ENCODE peak calls at places on chromosomes 13 and 19, in five cellular contexts. U is neural progenitor cell, Q is thoracic aorta, W is ovary, G is stomach. P is an unnamed sample. For H3K36me3, the result is how much of the 10 kb centered on the place peaks cover.

GRCh38 chr19:47228168-47228936 is 2.6 kb downstream of the BBC3 start:
- DNase-seq in U (peak), Q (no peak), W (peak), G (peak), P (no peak)

GRCh38 chr13:23628250-23628649 is 58.0 kb downstream of the TNFRSF19 start:
- DNase-seq in U (no peak), Q (no peak), W (no peak), G (no peak), P (no peak)

GRCh38 chr13:29805994-29806748 is 44.2 kb downstream of the UBL3 start:
- DNase-seq in U (no peak), Q (no peak), W (no peak), G (no peak), P (no peak)

GRCh38 chr13:50686547-50686946 is 156.9 kb downstream of the DLEU7 start:
- DNase-seq in U (no peak), Q (no peak), W (no peak), G (no peak), P (no peak)

GRCh38 chr13:68176486-68176885 is 946.4 kb upstream of the PCDH9 start:
- DNase-seq in U (no peak), Q (no peak), W (no peak), G (no peak), P (no peak)

GRCh38 chr19:1425902-1426301 is 12.3 kb upstream of the RPS15 start:
- DNase-seq in U (no peak), Q (no peak), W (no peak), G (no peak), P (no peak)

GRCh38 chr19:49683814-49684250 is 5.6 kb upstream of the ADM5 start:
- DNase-seq in U (no peak), Q (no peak), W (no peak), G (no peak), P (no peak)

GRCh38 chr19:34391813-34392212 is 12.4 kb upstream of the PDCD2L start:
- DNase-seq in U (no peak), Q (no peak), W (no peak), G (no peak), P (no peak)

GRCh38 chr19:41325947-41326706 is 16.2 kb downstream of the CCDC97 start:
- DNase-seq in U (no peak), Q (no peak), W (peak), G (no peak), P (no peak)

GRCh38 chr13:26658972-26659371 is 101.5 kb downstream of the WASF3 start:
- DNase-seq in U (no peak), Q (no peak), W (no peak), G (no peak), P (no peak)

GRCh38 chr13:43355774-43356173 is 332.4 kb downstream of the DNAJC15 start:
- DNase-seq in U (no peak), Q (no peak), W (no peak), G (no peak), P (no peak)

GRCh38 chr19:47511681-47512080 is 3.2 kb downstream of the NAPA start:
- DNase-seq in U (no peak), Q (no peak), W (peak), G (no peak), P (no peak)

GRCh38 chr13:97068146-97068545 is 73.9 kb upstream of the OXGR1 start:
- DNase-seq in U (no peak), Q (no peak), W (no peak), G (no peak), P (no peak)

GRCh38 chr19:41510484-41510883 is 65.5 kb upstream of the CEACAM21 start:
- DNase-seq in U (no peak), Q (no peak), W (no peak), G (no peak), P (no peak)

GRCh38 chr13:61358599-61358998 is 57.0 kb downstream of the PCDH20 start:
- DNase-seq in U (no peak), Q (no peak), W (no peak), G (no peak), P (no peak)

GRCh38 chr13:39876258-39876657 is 220.8 kb downstream of the COG6 start:
- DNase-seq in U (no peak), Q (no peak), W (no peak), G (no peak), P (no peak)

GRCh38 chr13:33376212-33376611 is 90.7 kb upstream of the STARD13 start:
- DNase-seq in U (no peak), Q (no peak), W (no peak), G (no peak), P (no peak)

GRCh38 chr13:44921931-44922758 is 67.1 kb downstream of the NUFIP1 start:
- DNase-seq in U (no peak), Q (peak), W (no peak), G (peak), P (peak)

GRCh38 chr13:92224052-92224821 is 825.8 kb downstream of the GPC5 start:
- DNase-seq in U (no peak), Q (no peak), W (no peak), G (no peak), P (no peak)

GRCh38 chr13:45325806-45326205 is 15.2 kb downstream of the TPT1 start:
- DNase-seq in U (no peak), Q (peak), W (no peak), G (no peak), P (no peak)

GRCh38 chr19:45361608-45362007 is 8.8 kb downstream of the ERCC2 start:
- DNase-seq in U (no peak), Q (no peak), W (no peak), G (no peak), P (no peak)

GRCh38 chr13:45859682-45860081 is 8.1 kb upstream of the SIAH3 start:
- DNase-seq in U (peak), Q (no peak), W (no peak), G (no peak), P (no peak)

GRCh38 chr19:45781282-45782161 is 768 bp downstream of the DMPK start:
- DNase-seq in U (no peak), Q (no peak), W (peak), G (peak), P (no peak)

GRCh38 chr19:48977061-48977460 is 12.0 kb downstream of the FTL start:
- DNase-seq in U (no peak), Q (no peak), W (no peak), G (no peak), P (no peak)

GRCh38 chr19:37763488-37763887 is 15.9 kb downstream of the ZNF573 start:
- DNase-seq in U (no peak), Q (no peak), W (no peak), G (no peak), P (no peak)

GRCh38 chr13:114097893-114098688 is 34.3 kb downstream of the RASA3 start:
- DNase-seq in U (no peak), Q (no peak), W (peak), G (no peak), P (peak)

GRCh38 chr13:99986751-99987150 is 5.2 kb downstream of the ZIC2 start:
- DNase-seq in U (peak), Q (no peak), W (no peak), G (no peak), P (no peak)

GRCh38 chr13:102892504-102892903 is 46.7 kb downstream of the ERCC5 start:
- DNase-seq in U (no peak), Q (no peak), W (no peak), G (no peak), P (no peak)

GRCh38 chr13:45367995-45368394 is 27.0 kb upstream of the TPT1 start:
- DNase-seq in U (no peak), Q (no peak), W (no peak), G (no peak), P (no peak)

GRCh38 chr19:55599468-55600335 is at the start of the genes FIZ1 and ZNF524:
- DNase-seq in U (peak), Q (peak), W (peak), G (peak), P (peak)

GRCh38 chr19:46381346-46381745 is 32.0 kb downstream of the CCDC8 start:
- DNase-seq in U (no peak), Q (no peak), W (peak), G (no peak), P (no peak)

GRCh38 chr19:14467391-14467790 is 7.8 kb downstream of the PTGER1 start:
- DNase-seq in U (no peak), Q (no peak), W (no peak), G (no peak), P (no peak)

GRCh38 chr19:14470031-14470876 is 4.9 kb downstream of the PTGER1 start:
- DNase-seq in U (no peak), Q (no peak), W (no peak), G (no peak), P (peak)

GRCh38 chr19:14471436-14472187 is 3.5 kb downstream of the PTGER1 start:
- DNase-seq in U (no peak), Q (no peak), W (no peak), G (no peak), P (no peak)

GRCh38 chr19:14463747-14464146 is 11.4 kb downstream of the PTGER1 start:
- DNase-seq in U (no peak), Q (no peak), W (no peak), G (no peak), P (no peak)

GRCh38 chr19:14467816-14468215 is 7.3 kb downstream of the PTGER1 start:
- DNase-seq in U (no peak), Q (no peak), W (no peak), G (no peak), P (no peak)
- TF ChIP-seq CTCF in U (no peak), Q (no peak), W (no peak), G (no peak), P (no peak)

GRCh38 chr19:10548746-10549276 is 5.1 kb downstream of the ATG4D start:
- DNase-seq in U (no peak), Q (no peak), W (no peak), G (no peak), P (no peak)

GRCh38 chr19:10549733-10550132 is 6.0 kb downstream of the ATG4D start:
- DNase-seq in U (no peak), Q (no peak), W (no peak), G (no peak), P (no peak)

GRCh38 chr19:10544242-10544752 is 593 bp downstream of the ATG4D start:
- DNase-seq in U (peak), Q (no peak), W (peak), G (peak), P (no peak)

GRCh38 chr19:10544753-10545251 is 1.1 kb downstream of the ATG4D start:
- DNase-seq in U (peak), Q (no peak), W (no peak), G (no peak), P (no peak)

DNA sequence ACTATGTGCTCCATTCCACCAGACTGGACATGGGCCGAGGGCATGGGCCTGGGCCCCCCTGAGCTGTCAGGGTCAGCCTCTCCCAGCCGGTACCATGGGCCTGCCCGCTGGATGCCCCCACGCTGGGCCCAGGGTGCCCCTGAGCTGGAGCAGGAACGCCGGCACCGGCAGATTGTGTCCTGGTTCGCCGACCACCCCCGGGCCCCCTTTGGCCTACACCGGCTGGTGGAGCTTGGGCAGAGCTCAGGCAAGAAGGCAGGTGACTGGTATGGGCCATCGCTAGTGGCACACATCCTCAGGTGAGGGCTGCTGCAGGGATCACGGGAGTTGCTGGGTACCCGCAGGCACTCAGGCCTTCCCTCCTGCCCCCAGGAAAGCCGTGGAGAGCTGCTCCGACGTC is 3.1 kb downstream of the ATG4D start:
- DNase-seq in U (no peak), Q (no peak), W (no peak), G (no peak), P (no peak)
- H3K36me3 ChIP-seq in U (under half), Q (under half), W (under half), G (half or more), P (half or more)

DNA sequence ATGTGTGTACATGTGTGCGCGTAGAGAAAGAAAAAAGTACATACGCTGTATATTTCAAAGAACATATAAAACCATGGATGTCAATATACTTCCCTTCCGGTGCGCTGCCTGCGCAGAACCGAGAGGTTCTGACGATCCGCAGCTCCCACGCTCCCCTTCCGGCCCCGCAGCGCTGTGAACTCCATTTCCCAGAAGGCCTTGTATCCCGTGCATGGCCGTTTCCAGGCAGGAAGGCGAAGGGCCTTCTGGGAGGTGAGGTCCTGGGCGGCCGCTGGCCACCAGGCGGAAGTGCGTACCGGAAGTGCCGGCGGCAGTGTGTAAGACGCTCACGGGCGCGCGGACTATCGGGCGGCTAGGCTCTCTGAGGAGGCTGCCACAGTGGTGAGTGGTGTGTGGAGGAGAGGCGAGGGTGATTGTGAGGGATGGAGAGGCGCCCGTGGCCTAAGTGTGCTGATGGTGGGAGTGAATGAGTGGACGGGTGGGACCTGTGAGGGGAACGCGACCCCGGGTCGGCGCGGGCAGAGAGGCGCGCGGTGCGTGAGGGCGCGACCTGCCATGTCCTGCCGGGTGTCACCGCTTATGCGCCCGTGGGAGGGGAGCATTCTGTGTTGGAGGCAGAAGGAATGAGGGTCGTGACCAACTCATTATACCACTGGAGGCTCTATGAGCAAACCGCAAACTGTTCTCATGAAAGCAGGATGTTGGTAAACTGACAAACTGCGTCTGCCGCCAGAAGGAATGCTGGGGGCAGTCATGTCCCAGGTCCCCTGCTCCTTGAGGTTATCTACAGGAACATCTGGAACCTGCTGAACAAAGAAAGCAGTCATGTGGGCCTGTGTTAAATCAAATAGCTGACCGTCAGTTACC is at the start of gene ERVK3-1:
- DNase-seq in U (peak), Q (peak), W (peak), G (peak), P (peak)
- TF ChIP-seq CTCF in U (no peak), Q (no peak), W (peak), G (peak), P (no peak)

GRCh38 chr19:33098023-33098652 is 17.2 kb downstream of the GPATCH1 start:
- DNase-seq in U (no peak), Q (no peak), W (peak), G (peak), P (no peak)

GRCh38 chr19:33100894-33101644 is 20.1 kb downstream of the GPATCH1 start:
- DNase-seq in U (no peak), Q (no peak), W (no peak), G (peak), P (no peak)

GRCh38 chr19:33108161-33108560 is 23.8 kb upstream of the WDR88 start:
- DNase-seq in U (no peak), Q (no peak), W (no peak), G (no peak), P (no peak)

GRCh38 chr19:33102893-33103292 is 21.9 kb downstream of the GPATCH1 start:
- DNase-seq in U (no peak), Q (no peak), W (no peak), G (no peak), P (no peak)
- H3K36me3 ChIP-seq in U (under half), Q (under half), W (under half), G (half or more), P (half or more)

DNA sequence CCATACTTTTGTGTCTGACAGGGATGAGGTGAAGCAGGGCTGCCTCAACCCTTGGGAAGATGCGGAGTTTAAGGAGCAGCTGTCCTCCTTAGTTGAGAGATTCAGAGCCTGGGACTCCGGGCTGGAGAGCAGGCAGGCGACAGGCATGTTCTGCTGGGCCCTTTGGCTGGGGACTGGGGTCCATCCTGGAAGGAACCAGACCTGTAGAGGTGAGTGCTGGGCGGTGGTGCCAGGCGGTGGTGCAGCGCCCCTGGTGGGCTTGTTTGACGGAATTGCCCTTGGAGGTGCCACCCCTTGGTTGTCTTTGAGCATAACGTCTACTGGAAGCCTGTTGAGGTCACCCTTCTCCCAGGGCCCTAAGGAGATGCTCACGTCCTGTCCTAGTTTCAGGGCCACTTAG is 20.6 kb upstream of the SLC15A1 start:
- DNase-seq in U (no peak), Q (no peak), W (no peak), G (no peak), P (no peak)
- TF ChIP-seq CTCF in U (peak), Q (no peak), W (no peak), G (no peak), P (no peak)

GRCh38 chr19:19043881-19044280 is 10.5 kb downstream of the ARMC6 start:
- DNase-seq in U (no peak), Q (no peak), W (no peak), G (no peak), P (no peak)
- H3K36me3 ChIP-seq in U (under half), Q (under half), W (under half), G (half or more), P (under half)

GRCh38 chr19:40136818-40137217 is 46.1 kb upstream of the ZNF780A start:
- DNase-seq in U (no peak), Q (no peak), W (no peak), G (no peak), P (no peak)
- TF ChIP-seq CTCF in U (no peak), Q (no peak), W (no peak), G (no peak), P (no peak)

DNA sequence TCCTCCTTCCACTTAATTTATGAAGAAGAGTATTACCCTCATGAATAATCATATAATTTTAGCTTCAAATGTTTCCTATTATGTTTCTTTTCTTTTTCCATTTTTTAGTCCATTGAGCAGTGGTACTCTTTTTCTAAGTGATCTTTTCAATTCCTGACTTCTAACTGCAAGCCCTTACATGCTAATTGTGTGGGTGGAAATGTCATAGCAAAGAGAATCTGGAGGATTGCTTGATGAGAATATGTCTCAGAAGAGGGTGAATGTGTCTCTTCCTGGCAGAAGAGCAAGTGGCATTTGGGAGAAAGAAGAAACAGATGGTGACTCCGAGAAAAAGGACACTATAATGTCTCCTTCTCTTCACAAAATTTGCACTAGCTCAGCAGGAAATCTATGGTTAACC is 2320.1 kb downstream of the PCDH9 start:
- DNase-seq in U (no peak), Q (no peak), W (no peak), G (no peak), P (no peak)
- H3K36me3 ChIP-seq in U (under half), Q (under half), W (under half), G (under half), P (under half)

GRCh38 chr19:38974599-38975213 is 836 bp downstream of the FBXO17 start:
- DNase-seq in U (no peak), Q (no peak), W (no peak), G (no peak), P (no peak)
- TF ChIP-seq CTCF in U (no peak), Q (no peak), W (no peak), G (no peak), P (no peak)